ENCODE peak calls at places on chromosomes 3 and 15, in ten cellular contexts. One of them, this sample, is unnamed.

GRCh38 chr15:32671339-32672325 is 30.1 kb downstream of the SCG5 start:
- DNase-seq in RWPE1: no peak
- DNase-seq in AG04450: no peak
- DNase-seq in A549: no peak
- DNase-seq in mesothelial cell of epicardium: no peak
- DNase-seq in activated B cell treated with CpG ODN at 0.5 μM for 24 hours: no peak
- DNase-seq in astrocyte: peak; percentile 51
- DNase-seq in stomach: no peak
- DNase-seq in GM12865: no peak
- DNase-seq in MM.1S: no peak
- DNase-seq in this sample: no peak

GRCh38 chr15:97745481-97746071 is 214.9 kb upstream of the ARRDC4 start:
- DNase-seq in RWPE1: peak; percentile 43
- DNase-seq in AG04450: no peak
- DNase-seq in A549: peak; percentile 60
- DNase-seq in mesothelial cell of epicardium: no peak
- DNase-seq in activated B cell treated with CpG ODN at 0.5 μM for 24 hours: no peak
- DNase-seq in astrocyte: no peak
- DNase-seq in stomach: peak; percentile 32
- DNase-seq in GM12865: peak; percentile 50
- DNase-seq in MM.1S: peak; percentile 45
- DNase-seq in this sample: peak; percentile 5

GRCh38 chr15:40471778-40472130 is 970 bp downstream of the CHST14 start:
- DNase-seq in RWPE1: no peak
- DNase-seq in AG04450: no peak
- DNase-seq in A549: no peak
- DNase-seq in mesothelial cell of epicardium: peak; percentile 61
- DNase-seq in activated B cell treated with CpG ODN at 0.5 μM for 24 hours: peak; percentile 23
- DNase-seq in astrocyte: peak; percentile 17
- DNase-seq in stomach: peak; percentile 37
- DNase-seq in GM12865: no peak
- DNase-seq in MM.1S: peak; percentile 19
- DNase-seq in this sample: peak; percentile 27

GRCh38 chr15:99228120-99228770 is 21.1 kb downstream of the TTC23 start:
- DNase-seq in RWPE1: no peak
- DNase-seq in AG04450: no peak
- DNase-seq in A549: no peak
- DNase-seq in mesothelial cell of epicardium: no peak
- DNase-seq in activated B cell treated with CpG ODN at 0.5 μM for 24 hours: no peak
- DNase-seq in astrocyte: no peak
- DNase-seq in stomach: no peak
- DNase-seq in GM12865: no peak
- DNase-seq in MM.1S: no peak
- DNase-seq in this sample: no peak

GRCh38 chr3:57164217-57164605 is 942 bp downstream of the IL17RD start:
- DNase-seq in RWPE1: no peak
- DNase-seq in AG04450: no peak
- DNase-seq in A549: no peak
- DNase-seq in mesothelial cell of epicardium: peak; percentile 51
- DNase-seq in activated B cell treated with CpG ODN at 0.5 μM for 24 hours: peak; percentile 22
- DNase-seq in astrocyte: no peak
- DNase-seq in stomach: peak; percentile 29
- DNase-seq in GM12865: no peak
- DNase-seq in MM.1S: no peak
- DNase-seq in this sample: peak; percentile 47

GRCh38 chr3:141065258-141065657 is 14.1 kb downstream of the SPSB4 start:
- DNase-seq in RWPE1: no peak
- DNase-seq in AG04450: no peak
- DNase-seq in A549: no peak
- DNase-seq in mesothelial cell of epicardium: peak; percentile 19
- DNase-seq in activated B cell treated with CpG ODN at 0.5 μM for 24 hours: no peak
- DNase-seq in astrocyte: no peak
- DNase-seq in stomach: no peak
- DNase-seq in GM12865: no peak
- DNase-seq in MM.1S: no peak
- DNase-seq in this sample: no peak

GRCh38 chr15:32979710-32980109 is 214.8 kb downstream of the FMN1 start:
- DNase-seq in RWPE1: no peak
- DNase-seq in AG04450: peak; percentile 91
- DNase-seq in A549: no peak
- DNase-seq in mesothelial cell of epicardium: no peak
- DNase-seq in activated B cell treated with CpG ODN at 0.5 μM for 24 hours: no peak
- DNase-seq in astrocyte: peak; percentile 100
- DNase-seq in stomach: no peak
- DNase-seq in GM12865: no peak
- DNase-seq in MM.1S: no peak
- DNase-seq in this sample: peak; percentile 93

GRCh38 chr3:155528579-155528978 is 216.3 kb downstream of the PLCH1 start:
- DNase-seq in RWPE1: no peak
- DNase-seq in AG04450: no peak
- DNase-seq in A549: no peak
- DNase-seq in mesothelial cell of epicardium: no peak
- DNase-seq in activated B cell treated with CpG ODN at 0.5 μM for 24 hours: no peak
- DNase-seq in astrocyte: no peak
- DNase-seq in stomach: no peak
- DNase-seq in GM12865: no peak
- DNase-seq in MM.1S: no peak
- DNase-seq in this sample: no peak

GRCh38 chr15:70214941-70215635 is 117.4 kb upstream of the TLE3 start:
- DNase-seq in RWPE1: no peak
- DNase-seq in AG04450: no peak
- DNase-seq in A549: no peak
- DNase-seq in mesothelial cell of epicardium: no peak
- DNase-seq in activated B cell treated with CpG ODN at 0.5 μM for 24 hours: no peak
- DNase-seq in astrocyte: no peak
- DNase-seq in stomach: no peak
- DNase-seq in GM12865: no peak
- DNase-seq in MM.1S: no peak
- DNase-seq in this sample: no peak

GRCh38 chr15:70215951-70216350 is 118.2 kb upstream of the TLE3 start:
- DNase-seq in RWPE1: no peak
- DNase-seq in AG04450: no peak
- DNase-seq in A549: no peak
- DNase-seq in mesothelial cell of epicardium: no peak
- DNase-seq in activated B cell treated with CpG ODN at 0.5 μM for 24 hours: no peak
- DNase-seq in astrocyte: no peak
- DNase-seq in stomach: no peak
- DNase-seq in GM12865: no peak
- DNase-seq in MM.1S: no peak
- DNase-seq in this sample: no peak

GRCh38 chr15:70212963-70213315 is 115.2 kb upstream of the TLE3 start:
- DNase-seq in RWPE1: no peak
- DNase-seq in AG04450: no peak
- DNase-seq in A549: no peak
- DNase-seq in mesothelial cell of epicardium: no peak
- DNase-seq in activated B cell treated with CpG ODN at 0.5 μM for 24 hours: no peak
- DNase-seq in astrocyte: no peak
- DNase-seq in stomach: no peak
- DNase-seq in GM12865: no peak
- DNase-seq in MM.1S: no peak
- DNase-seq in this sample: no peak

GRCh38 chr15:70213779-70214178 is 116.1 kb upstream of the TLE3 start:
- DNase-seq in RWPE1: no peak
- DNase-seq in AG04450: no peak
- DNase-seq in A549: no peak
- DNase-seq in mesothelial cell of epicardium: no peak
- DNase-seq in activated B cell treated with CpG ODN at 0.5 μM for 24 hours: no peak
- DNase-seq in astrocyte: no peak
- DNase-seq in stomach: no peak
- DNase-seq in GM12865: no peak
- DNase-seq in MM.1S: no peak
- DNase-seq in this sample: no peak

DNA sequence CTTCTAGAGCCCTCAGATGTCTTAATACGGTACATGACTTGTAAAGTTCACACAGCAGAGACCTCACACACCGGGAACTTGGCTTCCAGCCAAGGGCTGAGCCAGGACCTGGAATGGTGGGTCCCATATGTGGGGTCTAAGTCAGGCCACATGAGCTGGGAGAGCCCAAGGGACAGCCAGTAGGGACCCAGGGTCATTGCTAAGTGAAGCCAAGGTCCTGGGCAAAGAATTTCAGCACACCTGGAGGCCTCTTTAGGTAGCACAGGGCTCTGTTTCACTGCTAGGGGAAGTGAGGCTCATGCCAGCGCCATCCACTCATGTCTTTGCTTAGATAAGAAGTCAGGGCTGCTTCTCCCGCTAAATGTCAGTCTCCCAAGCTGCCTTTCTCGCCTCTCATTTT is 116.5 kb upstream of the TLE3 start:
- DNase-seq in RWPE1: no peak
- DNase-seq in AG04450: no peak
- DNase-seq in A549: no peak
- DNase-seq in mesothelial cell of epicardium: no peak
- DNase-seq in activated B cell treated with CpG ODN at 0.5 μM for 24 hours: no peak
- DNase-seq in astrocyte: no peak
- DNase-seq in stomach: no peak
- DNase-seq in GM12865: peak; percentile 14
- DNase-seq in MM.1S: no peak
- DNase-seq in this sample: no peak
- TF ChIP-seq CTCF in RWPE1: no peak
- TF ChIP-seq CTCF in AG04450: no peak
- TF ChIP-seq CTCF in A549: no peak
- TF ChIP-seq CTCF in mesothelial cell of epicardium: no peak
- TF ChIP-seq CTCF in activated B cell treated with CpG ODN at 0.5 μM for 24 hours: no peak
- TF ChIP-seq CTCF in astrocyte: no peak
- TF ChIP-seq CTCF in stomach: no peak
- TF ChIP-seq CTCF in GM12865: peak; percentile 18
- TF ChIP-seq CTCF in MM.1S: no peak
- TF ChIP-seq CTCF in this sample: no peak

GRCh38 chr15:59688383-59688887 is 685 bp downstream of the BNIP2 start:
- DNase-seq in RWPE1: no peak
- DNase-seq in AG04450: no peak
- DNase-seq in A549: peak; percentile 72
- DNase-seq in mesothelial cell of epicardium: peak; percentile 40
- DNase-seq in activated B cell treated with CpG ODN at 0.5 μM for 24 hours: no peak
- DNase-seq in astrocyte: peak; percentile 67
- DNase-seq in stomach: no peak
- DNase-seq in GM12865: peak; percentile 50
- DNase-seq in MM.1S: peak; percentile 33
- DNase-seq in this sample: peak; percentile 87

GRCh38 chr15:59691194-59691805 is 2.2 kb upstream of the BNIP2 start:
- DNase-seq in RWPE1: peak; percentile 37
- DNase-seq in AG04450: no peak
- DNase-seq in A549: peak; percentile 70
- DNase-seq in mesothelial cell of epicardium: no peak
- DNase-seq in activated B cell treated with CpG ODN at 0.5 μM for 24 hours: no peak
- DNase-seq in astrocyte: peak; percentile 14
- DNase-seq in stomach: peak; percentile 46
- DNase-seq in GM12865: peak; percentile 65
- DNase-seq in MM.1S: peak; percentile 71
- DNase-seq in this sample: peak; percentile 78

GRCh38 chr15:59689626-59690236 is 611 bp upstream of the BNIP2 start:
- DNase-seq in RWPE1: no peak
- DNase-seq in AG04450: no peak
- DNase-seq in A549: peak; percentile 93
- DNase-seq in mesothelial cell of epicardium: peak; percentile 50
- DNase-seq in activated B cell treated with CpG ODN at 0.5 μM for 24 hours: peak; percentile 37
- DNase-seq in astrocyte: peak; percentile 26
- DNase-seq in stomach: peak; percentile 88
- DNase-seq in GM12865: peak; percentile 80
- DNase-seq in MM.1S: peak; percentile 79
- DNase-seq in this sample: peak; percentile 68

GRCh38 chr15:59687831-59688230 is 1.3 kb downstream of the BNIP2 start:
- DNase-seq in RWPE1: peak; percentile 18
- DNase-seq in AG04450: no peak
- DNase-seq in A549: no peak
- DNase-seq in mesothelial cell of epicardium: no peak
- DNase-seq in activated B cell treated with CpG ODN at 0.5 μM for 24 hours: no peak
- DNase-seq in astrocyte: peak; percentile 20
- DNase-seq in stomach: no peak
- DNase-seq in GM12865: peak; percentile 66
- DNase-seq in MM.1S: peak; percentile 52
- DNase-seq in this sample: peak; percentile 57

GRCh38 chr15:59688888-59689625 is at the start of gene BNIP2:
- DNase-seq in RWPE1: peak; percentile 97
- DNase-seq in AG04450: peak; percentile 94
- DNase-seq in A549: peak; percentile 100
- DNase-seq in mesothelial cell of epicardium: peak; percentile 99
- DNase-seq in activated B cell treated with CpG ODN at 0.5 μM for 24 hours: peak; percentile 97
- DNase-seq in astrocyte: peak; percentile 95
- DNase-seq in stomach: peak; percentile 99
- DNase-seq in GM12865: peak; percentile 99
- DNase-seq in MM.1S: peak; percentile 99
- DNase-seq in this sample: peak; percentile 98
- TF ChIP-seq CTCF in RWPE1: no peak
- TF ChIP-seq CTCF in AG04450: no peak
- TF ChIP-seq CTCF in A549: no peak
- TF ChIP-seq CTCF in mesothelial cell of epicardium: no peak
- TF ChIP-seq CTCF in activated B cell treated with CpG ODN at 0.5 μM for 24 hours: no peak
- TF ChIP-seq CTCF in astrocyte: no peak
- TF ChIP-seq CTCF in stomach: no peak
- TF ChIP-seq CTCF in GM12865: no peak
- TF ChIP-seq CTCF in MM.1S: no peak
- TF ChIP-seq CTCF in this sample: no peak

GRCh38 chr3:134753999-134754742 is 40.9 kb upstream of the EPHB1 start:
- DNase-seq in RWPE1: no peak
- DNase-seq in AG04450: no peak
- DNase-seq in A549: no peak
- DNase-seq in mesothelial cell of epicardium: no peak
- DNase-seq in activated B cell treated with CpG ODN at 0.5 μM for 24 hours: no peak
- DNase-seq in astrocyte: no peak
- DNase-seq in stomach: no peak
- DNase-seq in GM12865: no peak
- DNase-seq in MM.1S: no peak
- DNase-seq in this sample: peak; percentile 37
- TF ChIP-seq CTCF in RWPE1: no peak
- TF ChIP-seq CTCF in AG04450: no peak
- TF ChIP-seq CTCF in A549: no peak
- TF ChIP-seq CTCF in mesothelial cell of epicardium: no peak
- TF ChIP-seq CTCF in activated B cell treated with CpG ODN at 0.5 μM for 24 hours: no peak
- TF ChIP-seq CTCF in astrocyte: no peak
- TF ChIP-seq CTCF in stomach: no peak
- TF ChIP-seq CTCF in GM12865: no peak
- TF ChIP-seq CTCF in MM.1S: no peak
- TF ChIP-seq CTCF in this sample: peak; percentile 38

GRCh38 chr3:143970773-143971366 is 753 bp upstream of the DIPK2A start:
- DNase-seq in RWPE1: peak; percentile 21
- DNase-seq in AG04450: no peak
- DNase-seq in A549: no peak
- DNase-seq in mesothelial cell of epicardium: peak; percentile 73
- DNase-seq in activated B cell treated with CpG ODN at 0.5 μM for 24 hours: peak; percentile 82
- DNase-seq in astrocyte: peak; percentile 33
- DNase-seq in stomach: peak; percentile 36
- DNase-seq in GM12865: peak; percentile 79
- DNase-seq in MM.1S: peak; percentile 75
- DNase-seq in this sample: no peak

GRCh38 chr3:143972495-143973351 is 1.1 kb downstream of the DIPK2A start:
- DNase-seq in RWPE1: peak; percentile 73
- DNase-seq in AG04450: peak; percentile 76
- DNase-seq in A549: peak; percentile 81
- DNase-seq in mesothelial cell of epicardium: peak; percentile 63
- DNase-seq in activated B cell treated with CpG ODN at 0.5 μM for 24 hours: peak; percentile 74
- DNase-seq in astrocyte: peak; percentile 71
- DNase-seq in stomach: peak; percentile 75
- DNase-seq in GM12865: peak; percentile 93
- DNase-seq in MM.1S: peak; percentile 85
- DNase-seq in this sample: peak; percentile 89

GRCh38 chr3:143973352-143974021 is 1.9 kb downstream of the DIPK2A start:
- DNase-seq in RWPE1: peak; percentile 17
- DNase-seq in AG04450: no peak
- DNase-seq in A549: peak; percentile 23
- DNase-seq in mesothelial cell of epicardium: no peak
- DNase-seq in activated B cell treated with CpG ODN at 0.5 μM for 24 hours: no peak
- DNase-seq in astrocyte: no peak
- DNase-seq in stomach: no peak
- DNase-seq in GM12865: peak; percentile 13
- DNase-seq in MM.1S: no peak
- DNase-seq in this sample: peak; percentile 50

GRCh38 chr3:143972155-143972494 is 502 bp downstream of the DIPK2A start:
- DNase-seq in RWPE1: no peak
- DNase-seq in AG04450: no peak
- DNase-seq in A549: no peak
- DNase-seq in mesothelial cell of epicardium: no peak
- DNase-seq in activated B cell treated with CpG ODN at 0.5 μM for 24 hours: no peak
- DNase-seq in astrocyte: no peak
- DNase-seq in stomach: no peak
- DNase-seq in GM12865: no peak
- DNase-seq in MM.1S: no peak
- DNase-seq in this sample: no peak

DNA sequence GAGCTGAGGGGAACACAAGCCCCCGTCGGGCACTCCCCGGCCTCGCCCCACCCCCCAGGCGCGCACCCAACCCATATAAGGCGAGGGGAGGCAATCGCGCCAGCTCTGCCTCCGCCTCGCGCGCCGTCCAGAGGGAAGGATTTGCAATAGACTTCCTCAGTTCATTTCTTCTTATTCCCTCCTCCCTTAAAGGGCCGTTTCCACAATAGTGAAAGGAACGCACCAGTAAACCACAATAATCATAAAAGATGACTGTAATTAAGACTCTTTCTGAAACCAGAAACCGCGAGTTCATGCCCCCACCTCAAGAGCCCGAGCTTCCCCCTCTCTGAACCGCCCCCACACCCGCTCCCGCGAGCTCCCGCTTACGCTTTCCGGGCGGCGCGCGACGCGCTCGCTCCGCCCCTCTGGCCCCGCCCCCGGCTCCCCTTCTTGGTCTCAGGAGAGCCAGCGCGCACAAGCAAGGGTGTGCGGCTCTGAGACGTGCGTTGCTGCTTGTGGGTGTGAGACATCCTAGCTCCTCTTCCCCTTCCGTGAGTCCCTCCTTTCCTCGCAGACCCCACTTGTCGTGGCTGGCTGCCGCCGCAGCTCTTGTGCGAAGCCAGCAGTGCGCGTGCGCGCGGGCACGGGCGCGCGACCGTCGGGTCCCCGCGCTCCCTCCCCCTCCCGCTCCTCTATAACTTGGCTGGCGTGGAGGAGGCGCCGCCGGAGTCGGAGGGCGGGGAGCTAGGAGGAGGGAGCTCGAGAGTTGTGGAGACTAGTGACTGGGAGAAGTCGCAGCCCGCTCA is at the start of gene DIPK2A:
- DNase-seq in RWPE1: peak; percentile 90
- DNase-seq in AG04450: peak; percentile 85
- DNase-seq in A549: peak; percentile 95
- DNase-seq in mesothelial cell of epicardium: peak; percentile 95
- DNase-seq in activated B cell treated with CpG ODN at 0.5 μM for 24 hours: peak; percentile 95
- DNase-seq in astrocyte: peak; percentile 89
- DNase-seq in stomach: peak; percentile 95
- DNase-seq in GM12865: peak; percentile 97
- DNase-seq in MM.1S: peak; percentile 94
- DNase-seq in this sample: peak; percentile 94
- TF ChIP-seq CTCF in RWPE1: no peak
- TF ChIP-seq CTCF in AG04450: no peak
- TF ChIP-seq CTCF in A549: no peak
- TF ChIP-seq CTCF in mesothelial cell of epicardium: no peak
- TF ChIP-seq CTCF in activated B cell treated with CpG ODN at 0.5 μM for 24 hours: no peak
- TF ChIP-seq CTCF in astrocyte: no peak
- TF ChIP-seq CTCF in stomach: no peak
- TF ChIP-seq CTCF in GM12865: no peak
- TF ChIP-seq CTCF in MM.1S: no peak
- TF ChIP-seq CTCF in this sample: peak; percentile 4